ENCODE peak calls at places on chromosome 3, in seven cellular contexts. B is SK-N-SH, A is GM12878, Z is HepG2, C is GM12892, R is H1, S is K562. L is an unnamed sample.

GRCh38 chr3:134898315-134898714 is 103.3 kb downstream of the EPHB1 start:
- DNase-seq in B (no peak), A (no peak), Z (no peak), C (no peak), R (no peak), S (no peak), L (no peak)

GRCh38 chr3:58452176-58452575 is 18.5 kb upstream of the PDHB start:
- DNase-seq in B (no peak), A (no peak), Z (peak; percentile 95), C (no peak), R (no peak), S (no peak), L (no peak)

GRCh38 chr3:41880387-41880786 is 81.5 kb downstream of the ULK4 start:
- DNase-seq in B (no peak), A (no peak), Z (no peak), C (no peak), R (no peak), S (no peak), L (no peak)

GRCh38 chr3:31135546-31135945 is 241.1 kb upstream of the GADL1 start:
- DNase-seq in B (no peak), A (no peak), Z (no peak), C (no peak), R (no peak), S (no peak), L (no peak)

GRCh38 chr3:52452126-52452525 is 1.7 kb downstream of the TNNC1 start:
- DNase-seq in B (no peak), A (no peak), Z (no peak), C (no peak), R (no peak), S (no peak), L (no peak)

GRCh38 chr3:192986399-192986798 is 68.7 kb upstream of the MB21D2 start:
- DNase-seq in B (no peak), A (no peak), Z (no peak), C (no peak), R (no peak), S (no peak), L (no peak)

GRCh38 chr3:111668912-111669488 is 73.9 kb upstream of the ZBED2 start:
- DNase-seq in B (peak; percentile 48), A (no peak), Z (peak; percentile 50), C (no peak), R (no peak), S (peak; percentile 9), L (no peak)

GRCh38 chr3:52091566-52092290 is 35.4 kb upstream of the DUSP7 start:
- DNase-seq in B (no peak), A (no peak), Z (no peak), C (no peak), R (no peak), S (no peak), L (no peak)

GRCh38 chr3:72008226-72008996 is 223.5 kb upstream of the PROK2 start:
- DNase-seq in B (no peak), A (no peak), Z (no peak), C (no peak), R (no peak), S (no peak), L (no peak)

GRCh38 chr3:194296448-194296831 is 54.7 kb downstream of the CPN2 start:
- DNase-seq in B (no peak), A (no peak), Z (peak; percentile 42), C (no peak), R (no peak), S (no peak), L (no peak)

GRCh38 chr3:27794211-27794610 is 72.1 kb upstream of the EOMES start:
- DNase-seq in B (no peak), A (no peak), Z (no peak), C (no peak), R (no peak), S (no peak), L (no peak)

GRCh38 chr3:127208483-127209100 is 15.7 kb downstream of the PRR23E start:
- DNase-seq in B (no peak), A (no peak), Z (no peak), C (no peak), R (no peak), S (no peak), L (no peak)

GRCh38 chr3:48367201-48367600 is 4.8 kb upstream of the FBXW12 start:
- DNase-seq in B (peak; percentile 69), A (no peak), Z (no peak), C (no peak), R (no peak), S (no peak), L (no peak)

DNA sequence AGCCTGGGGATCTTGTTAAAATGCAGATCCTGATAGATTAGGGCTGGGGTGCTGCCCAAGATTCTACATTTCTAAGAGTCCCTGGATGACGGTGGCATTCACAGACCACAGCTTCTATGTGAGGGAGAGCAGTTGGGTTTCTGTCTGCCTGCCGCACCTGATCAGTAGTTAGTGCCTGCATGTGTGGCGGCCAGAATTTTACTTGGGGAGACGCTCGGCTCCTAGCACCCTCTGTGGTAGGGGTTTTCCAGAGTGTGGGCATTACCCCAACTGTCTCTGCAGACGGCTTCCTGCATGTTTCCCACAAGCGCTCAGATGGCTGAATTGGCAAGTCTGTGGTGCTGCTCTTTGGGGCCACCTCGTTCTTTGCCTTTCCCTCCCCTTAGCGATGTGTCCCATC is 8.3 kb downstream of the GHRL start:
- DNase-seq in B (no peak), A (peak; percentile 39), Z (no peak), C (no peak), R (no peak), S (no peak), L (no peak)
- TF ChIP-seq TAF1 in B (no peak), A (no peak), Z (no peak), C (no peak), R (no peak), S (no peak), L (no peak)

GRCh38 chr3:12509466-12509865 is 25.2 kb downstream of the TSEN2 start:
- DNase-seq in B (no peak), A (no peak), Z (no peak), C (no peak), R (no peak), S (no peak), L (no peak)

GRCh38 chr3:12506201-12506600 is 21.9 kb downstream of the TSEN2 start:
- DNase-seq in B (no peak), A (no peak), Z (no peak), C (no peak), R (no peak), S (no peak), L (no peak)

GRCh38 chr3:12507871-12508281 is 23.6 kb downstream of the TSEN2 start:
- DNase-seq in B (peak; percentile 56), A (no peak), Z (no peak), C (no peak), R (no peak), S (no peak), L (no peak)

GRCh38 chr3:12512534-12513101 is 28.3 kb downstream of the TSEN2 start:
- DNase-seq in B (peak; percentile 60), A (no peak), Z (no peak), C (no peak), R (no peak), S (no peak), L (no peak)

GRCh38 chr3:12508316-12508715 is 24.0 kb downstream of the TSEN2 start:
- DNase-seq in B (no peak), A (no peak), Z (no peak), C (no peak), R (no peak), S (no peak), L (no peak)
- TF ChIP-seq POLR2AphosphoS5 in B (no peak), A (no peak), Z (no peak), C (no peak), R (no peak), S (no peak), L (no peak)

DNA sequence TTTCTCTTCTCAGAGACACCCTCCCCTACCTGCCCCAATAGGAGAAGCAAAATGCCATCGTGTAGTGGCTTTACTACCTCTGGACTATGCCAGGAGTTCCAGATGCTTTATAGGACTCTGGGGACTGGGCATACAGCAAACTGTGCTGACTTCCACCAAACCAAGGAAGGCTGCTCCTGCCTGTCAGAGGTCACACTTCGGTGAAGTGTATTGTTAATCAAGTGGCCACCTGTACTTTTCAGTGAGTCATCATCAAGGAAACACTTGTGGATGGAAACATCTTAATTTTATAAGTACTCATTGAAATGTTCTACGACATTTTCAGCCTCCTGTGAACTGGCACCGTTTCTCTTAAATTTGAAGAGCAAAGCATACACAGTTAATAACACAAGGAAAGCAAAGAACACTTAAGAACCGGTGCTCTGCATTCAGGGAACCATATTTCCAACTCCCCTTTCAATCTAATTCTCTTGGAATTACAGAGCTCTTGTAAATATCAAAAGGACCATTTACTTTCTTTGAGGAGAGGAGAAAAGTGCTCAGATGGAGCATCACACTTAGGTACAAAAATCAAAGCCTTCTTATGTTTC is 801.7 kb upstream of the DPPA4 start:
- DNase-seq in B (no peak), A (no peak), Z (no peak), C (no peak), R (no peak), S (no peak), L (no peak)
- TF ChIP-seq TAF1 in B (no peak), A (no peak), Z (no peak), C (no peak), R (no peak), S (no peak), L (no peak)

GRCh38 chr3:9866639-9867038 is 13.4 kb downstream of the CIDEC start:
- DNase-seq in B (no peak), A (no peak), Z (no peak), C (no peak), R (no peak), S (no peak), L (no peak)
- TF ChIP-seq POLR2AphosphoS5 in B (no peak), A (no peak), Z (no peak), C (no peak), R (no peak), S (no peak), L (no peak)

DNA sequence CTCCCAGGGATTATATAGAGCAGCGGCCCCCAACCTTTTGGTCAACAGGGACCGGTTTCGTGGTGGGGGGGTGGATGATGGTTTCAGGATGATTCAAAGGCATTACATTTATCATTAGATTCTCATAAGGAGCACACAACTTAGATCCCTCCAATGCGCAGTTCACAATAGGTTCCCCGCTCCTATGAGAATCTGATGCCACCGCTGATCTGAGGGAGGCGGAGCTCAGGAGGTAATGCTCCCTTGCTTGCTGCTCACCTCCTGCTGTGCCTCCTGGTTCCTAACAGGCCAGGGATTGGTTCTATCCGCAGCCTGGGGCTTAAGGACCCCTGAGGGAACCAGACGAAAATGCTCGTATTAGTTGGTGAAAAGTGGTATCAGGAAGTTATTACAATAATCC is 1.3 kb upstream of the HACD2 start:
- DNase-seq in B (peak; percentile 42), A (no peak), Z (peak; percentile 72), C (no peak), R (peak; percentile 62), S (peak; percentile 9), L (no peak)
- TF ChIP-seq TAF1 in B (peak; percentile 7), A (no peak), Z (no peak), C (no peak), R (peak; percentile 68), S (peak; percentile 15), L (no peak)

DNA sequence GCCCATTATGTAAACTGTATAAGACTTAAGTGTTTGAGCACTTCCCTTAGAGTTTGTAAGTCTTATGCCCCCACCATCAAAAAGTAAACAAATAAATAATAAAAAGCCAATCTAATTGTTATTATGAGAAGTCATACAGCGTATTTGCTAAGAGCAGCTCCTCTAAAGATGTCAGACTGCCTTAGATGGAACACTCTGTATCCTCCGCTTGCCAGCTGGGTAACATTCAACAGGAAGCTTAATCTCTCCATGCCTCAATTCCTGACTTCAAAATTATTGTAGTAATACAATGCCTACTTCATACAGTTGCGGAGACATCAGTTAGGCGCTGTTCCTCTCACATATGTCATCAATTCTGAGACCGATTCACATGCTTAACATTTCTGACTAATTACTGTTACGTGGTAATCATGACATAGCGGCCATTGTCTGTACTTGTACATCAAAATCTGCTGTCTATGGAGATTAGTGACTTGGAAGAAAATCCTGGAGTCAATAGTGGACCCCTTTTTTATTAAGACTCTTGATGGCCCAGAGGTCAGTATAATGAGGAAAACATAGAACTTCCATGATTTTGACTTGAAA is 417.7 kb downstream of the LPP start:
- DNase-seq in B (no peak), A (no peak), Z (no peak), C (no peak), R (no peak), S (no peak), L (no peak)
- TF ChIP-seq POLR2AphosphoS5 in B (no peak), A (no peak), Z (no peak), C (no peak), R (no peak), S (no peak), L (no peak)

L was measured in GM12891.